ENCODE peak calls at places on chromosomes 11 and 22, in ten cellular contexts. Q is astrocyte of the spinal cord, U is epithelial cell of esophagus, J is sigmoid colon, D is adrenal gland, E is tibial artery, O is A549, N is cardiac fibroblast, G is IMR-90, F is osteoblast. R is an unnamed sample.

GRCh38 chr11:85663781-85664560 is 958 bp downstream of the CREBZF start:
- DNase-seq in Q (peak; percentile 60), U (peak; percentile 66), J (peak; percentile 87), D (peak; percentile 85), E (peak; percentile 90), O (peak; percentile 76), N (peak; percentile 56), G (peak; percentile 45), F (peak; percentile 76), R (no peak)

GRCh38 chr22:44365196-44365802 is 52.5 kb upstream of the SHISAL1 start:
- DNase-seq in Q (no peak), U (peak; percentile 46), J (peak; percentile 51), D (peak; percentile 4), E (no peak), O (no peak), N (no peak), G (no peak), F (peak; percentile 21), R (no peak)

GRCh38 chr22:16974298-16975084 is 33.5 kb downstream of the GAB4 start:
- DNase-seq in Q (no peak), U (no peak), J (no peak), D (no peak), E (no peak), O (no peak), N (no peak), G (no peak), F (no peak), R (no peak)

GRCh38 chr11:6328321-6328720 is 8.0 kb upstream of the CAVIN3 start:
- DNase-seq in Q (no peak), U (no peak), J (no peak), D (no peak), E (no peak), O (no peak), N (peak; percentile 62), G (peak; percentile 8), F (no peak), R (no peak)

GRCh38 chr11:36713715-36714114 is 115.7 kb upstream of the RAG2 start:
- DNase-seq in Q (no peak), U (no peak), J (no peak), D (peak; percentile 16), E (no peak), O (no peak), N (no peak), G (no peak), F (no peak), R (no peak)

GRCh38 chr11:35247428-35247827 is 108.5 kb downstream of the CD44 start:
- DNase-seq in Q (no peak), U (no peak), J (no peak), D (no peak), E (no peak), O (no peak), N (no peak), G (no peak), F (no peak), R (no peak)

GRCh38 chr11:74024630-74025029 is 15.7 kb upstream of the UCP3 start:
- DNase-seq in Q (peak; percentile 87), U (peak; percentile 75), J (peak; percentile 86), D (peak; percentile 76), E (peak; percentile 86), O (no peak), N (peak; percentile 93), G (peak; percentile 92), F (no peak), R (no peak)

GRCh38 chr11:19739872-19740271 is 27.2 kb downstream of the NAV2 start:
- DNase-seq in Q (peak; percentile 22), U (no peak), J (peak; percentile 83), D (no peak), E (no peak), O (peak; percentile 13), N (peak; percentile 41), G (peak; percentile 13), F (no peak), R (no peak)

GRCh38 chr11:45178890-45179663 is 32.6 kb downstream of the PRDM11 start:
- DNase-seq in Q (peak; percentile 41), U (peak; percentile 93), J (no peak), D (no peak), E (no peak), O (peak; percentile 34), N (peak; percentile 42), G (peak; percentile 71), F (peak; percentile 88), R (no peak)

GRCh38 chr11:45180888-45181594 is 34.6 kb downstream of the PRDM11 start:
- DNase-seq in Q (peak; percentile 35), U (peak; percentile 69), J (peak; percentile 88), D (peak; percentile 82), E (peak; percentile 88), O (peak; percentile 65), N (peak; percentile 67), G (peak; percentile 41), F (peak; percentile 99), R (no peak)

GRCh38 chr11:45178223-45178622 is 31.8 kb downstream of the PRDM11 start:
- DNase-seq in Q (no peak), U (no peak), J (no peak), D (no peak), E (no peak), O (no peak), N (no peak), G (no peak), F (peak; percentile 76), R (no peak)

GRCh38 chr11:45180158-45180887 is 33.9 kb downstream of the PRDM11 start:
- DNase-seq in Q (no peak), U (peak; percentile 69), J (peak; percentile 82), D (peak; percentile 68), E (peak; percentile 81), O (peak; percentile 60), N (peak; percentile 49), G (no peak), F (peak; percentile 94), R (no peak)

GRCh38 chr11:45179686-45180085 is 33.2 kb downstream of the PRDM11 start:
- DNase-seq in Q (no peak), U (no peak), J (peak; percentile 61), D (no peak), E (no peak), O (no peak), N (no peak), G (no peak), F (no peak), R (no peak)
- H3K4me3 ChIP-seq in Q (no peak overlapping the region), U (peak overlapping the region; percentile 21), J (no peak overlapping the region), D (no peak overlapping the region), E (peak overlapping the region; percentile 52), O (peak overlapping the region; percentile 64), N (no peak overlapping the region), G (no peak overlapping the region), F (peak overlapping the region; percentile 64), R (no peak overlapping the region)

GRCh38 chr22:29267858-29268510 is at the start of the genes EWSR1 and RHBDD3:
- DNase-seq in Q (peak; percentile 98), U (peak; percentile 97), J (peak; percentile 98), D (peak; percentile 98), E (peak; percentile 98), O (peak; percentile 94), N (peak; percentile 99), G (peak; percentile 97), F (peak; percentile 99), R (peak; percentile 57)

GRCh38 chr22:29265306-29265705 is 2.5 kb downstream of the RHBDD3 start:
- DNase-seq in Q (no peak), U (no peak), J (no peak), D (no peak), E (peak; percentile 65), O (no peak), N (no peak), G (no peak), F (no peak), R (no peak)

GRCh38 chr22:29266564-29267461 is 968 bp downstream of the RHBDD3 start:
- DNase-seq in Q (peak; percentile 9), U (no peak), J (no peak), D (peak; percentile 45), E (peak; percentile 65), O (no peak), N (peak; percentile 52), G (peak; percentile 11), F (peak; percentile 81), R (no peak)

GRCh38 chr22:29267462-29267857 is 321 bp downstream of the RHBDD3 start:
- DNase-seq in Q (no peak), U (no peak), J (no peak), D (no peak), E (no peak), O (no peak), N (no peak), G (no peak), F (no peak), R (no peak)

DNA sequence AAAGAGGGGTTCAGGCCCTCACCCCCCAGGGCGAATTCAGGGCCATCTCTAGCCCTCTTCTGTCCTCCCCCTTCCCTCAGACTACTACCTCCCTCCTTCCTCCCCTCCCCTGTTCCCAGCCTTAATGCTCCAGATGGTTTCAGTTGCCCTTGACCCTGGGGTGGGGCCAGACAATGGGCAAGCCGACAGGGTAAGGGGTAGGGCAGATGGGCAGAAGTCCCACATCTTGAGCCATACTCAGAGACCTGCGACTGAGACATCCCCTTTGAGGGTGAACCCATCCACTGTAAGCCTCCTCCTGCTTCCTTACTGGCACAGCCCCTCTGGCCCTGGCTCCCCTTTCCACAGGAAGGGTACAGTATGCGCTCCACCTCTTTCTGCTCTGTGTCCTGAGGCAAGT is 1.9 kb downstream of the RHBDD3 start:
- DNase-seq in Q (no peak), U (no peak), J (no peak), D (no peak), E (peak; percentile 40), O (no peak), N (peak; percentile 33), G (no peak), F (no peak), R (no peak)
- H3K4me3 ChIP-seq in Q (no peak overlapping the region), U (no peak overlapping the region), J (no peak overlapping the region), D (no peak overlapping the region), E (no peak overlapping the region), O (no peak overlapping the region), N (no peak overlapping the region), G (no peak overlapping the region), F (no peak overlapping the region), R (no peak overlapping the region)

GRCh38 chr11:106276859-106277436 is 199.5 kb downstream of the AASDHPPT start:
- DNase-seq in Q (peak; percentile 29), U (peak; percentile 52), J (no peak), D (no peak), E (no peak), O (peak; percentile 3), N (peak; percentile 56), G (peak; percentile 4), F (no peak), R (no peak)

GRCh38 chr11:106276126-106276525 is 198.7 kb downstream of the AASDHPPT start:
- DNase-seq in Q (peak; percentile 24), U (peak; percentile 24), J (no peak), D (no peak), E (no peak), O (no peak), N (no peak), G (peak; percentile 33), F (no peak), R (no peak)

GRCh38 chr11:106271126-106271525 is 193.7 kb downstream of the AASDHPPT start:
- DNase-seq in Q (peak; percentile 37), U (no peak), J (no peak), D (no peak), E (no peak), O (no peak), N (no peak), G (no peak), F (no peak), R (peak; percentile 2)

GRCh38 chr11:106275151-106275550 is 197.7 kb downstream of the AASDHPPT start:
- DNase-seq in Q (no peak), U (no peak), J (no peak), D (no peak), E (no peak), O (no peak), N (peak; percentile 58), G (no peak), F (no peak), R (no peak)

DNA sequence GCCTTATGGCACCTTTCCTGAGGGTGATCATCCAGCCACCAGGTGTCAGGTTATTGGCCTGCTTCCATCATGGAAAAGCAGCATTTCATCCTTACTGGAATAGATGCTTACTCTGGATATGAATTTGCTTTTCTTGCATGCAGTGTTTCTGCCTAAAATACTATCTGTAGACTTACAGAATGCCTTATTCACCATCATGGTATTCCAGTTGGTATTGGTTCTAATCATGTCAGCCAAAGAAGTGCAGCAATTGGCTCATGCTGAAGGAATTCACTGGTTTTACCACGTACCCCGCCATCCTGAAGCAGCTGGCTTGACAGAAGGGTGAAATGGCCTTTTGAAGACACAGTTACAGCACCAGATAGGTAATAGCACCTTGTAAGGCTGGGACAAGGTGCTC is 194.2 kb downstream of the AASDHPPT start:
- DNase-seq in Q (peak; percentile 19), U (no peak), J (no peak), D (no peak), E (no peak), O (no peak), N (no peak), G (peak; percentile 21), F (no peak), R (no peak)
- H3K4me3 ChIP-seq in Q (no peak overlapping the region), U (no peak overlapping the region), J (no peak overlapping the region), D (no peak overlapping the region), E (no peak overlapping the region), O (no peak overlapping the region), N (no peak overlapping the region), G (no peak overlapping the region), F (no peak overlapping the region), R (no peak overlapping the region)

GRCh38 chr11:76382209-76382608 is 1.1 kb downstream of the GVQW3 start:
- DNase-seq in Q (no peak), U (no peak), J (no peak), D (no peak), E (no peak), O (no peak), N (no peak), G (no peak), F (no peak), R (no peak)
- H3K4me3 ChIP-seq in Q (no peak overlapping the region), U (no peak overlapping the region), J (no peak overlapping the region), D (no peak overlapping the region), E (peak overlapping the region; percentile 100), O (peak overlapping the region; percentile 99), N (no peak overlapping the region), G (no peak overlapping the region), F (no peak overlapping the region), R (no peak overlapping the region)